ENCODE peak calls at places on chromosomes 11 and 22, in seven cellular contexts. One of them, this sample, is unnamed. For H3K9me3, H3K4me1 and H3K27me3, the result is how much of the 10 kb centered on the place peaks cover.

GRCh38 chr11:63573881-63574855 is 11.0 kb upstream of the PLAAT2 start:
- DNase-seq in heart right ventricle: no peak
- DNase-seq in HAP-1: no peak
- DNase-seq in A673: peak
- DNase-seq in esophagus muscularis mucosa: no peak
- DNase-seq in thoracic aorta: no peak
- DNase-seq in neural progenitor cell: no peak
- DNase-seq in this sample: peak

GRCh38 chr11:112023104-112023503 is 2.1 kb upstream of the DLAT start:
- DNase-seq in heart right ventricle: no peak
- DNase-seq in HAP-1: no peak
- DNase-seq in A673: peak
- DNase-seq in esophagus muscularis mucosa: no peak
- DNase-seq in thoracic aorta: no peak
- DNase-seq in neural progenitor cell: no peak
- DNase-seq in this sample: no peak

GRCh38 chr11:43504316-43504950 is 145.7 kb downstream of the TTC17 start:
- DNase-seq in heart right ventricle: no peak
- DNase-seq in HAP-1: no peak
- DNase-seq in A673: peak
- DNase-seq in esophagus muscularis mucosa: peak
- DNase-seq in thoracic aorta: no peak
- DNase-seq in neural progenitor cell: peak
- DNase-seq in this sample: no peak

GRCh38 chr11:128409476-128409875 is 177.9 kb downstream of the ETS1 start:
- DNase-seq in heart right ventricle: no peak
- DNase-seq in HAP-1: no peak
- DNase-seq in A673: no peak
- DNase-seq in esophagus muscularis mucosa: peak
- DNase-seq in thoracic aorta: no peak
- DNase-seq in neural progenitor cell: no peak
- DNase-seq in this sample: no peak

GRCh38 chr22:46604306-46604690 is 15.9 kb upstream of the GRAMD4 start:
- DNase-seq in heart right ventricle: no peak
- DNase-seq in HAP-1: no peak
- DNase-seq in A673: peak
- DNase-seq in esophagus muscularis mucosa: no peak
- DNase-seq in thoracic aorta: no peak
- DNase-seq in neural progenitor cell: no peak
- DNase-seq in this sample: no peak

GRCh38 chr11:4531666-4532065 is 13.3 kb upstream of the OR52M1 start:
- DNase-seq in heart right ventricle: no peak
- DNase-seq in HAP-1: no peak
- DNase-seq in A673: no peak
- DNase-seq in esophagus muscularis mucosa: no peak
- DNase-seq in thoracic aorta: no peak
- DNase-seq in neural progenitor cell: peak
- DNase-seq in this sample: no peak

GRCh38 chr22:46406349-46406748 is 70.8 kb downstream of the TRMU start:
- DNase-seq in heart right ventricle: peak
- DNase-seq in HAP-1: no peak
- DNase-seq in A673: no peak
- DNase-seq in esophagus muscularis mucosa: no peak
- DNase-seq in thoracic aorta: no peak
- DNase-seq in neural progenitor cell: no peak
- DNase-seq in this sample: no peak

GRCh38 chr11:13215157-13215556 is 62.4 kb upstream of the BMAL1 start:
- DNase-seq in heart right ventricle: no peak
- DNase-seq in HAP-1: no peak
- DNase-seq in A673: no peak
- DNase-seq in esophagus muscularis mucosa: no peak
- DNase-seq in thoracic aorta: no peak
- DNase-seq in neural progenitor cell: no peak
- DNase-seq in this sample: no peak

GRCh38 chr22:32801436-32802290 is at the start of gene TIMP3:
- DNase-seq in heart right ventricle: peak
- DNase-seq in HAP-1: peak
- DNase-seq in A673: peak
- DNase-seq in esophagus muscularis mucosa: peak
- DNase-seq in thoracic aorta: peak
- DNase-seq in neural progenitor cell: peak
- DNase-seq in this sample: peak

GRCh38 chr11:74870485-74870884 is 78.4 kb downstream of the XRRA1 start:
- DNase-seq in heart right ventricle: no peak
- DNase-seq in HAP-1: peak
- DNase-seq in A673: peak
- DNase-seq in esophagus muscularis mucosa: no peak
- DNase-seq in thoracic aorta: no peak
- DNase-seq in neural progenitor cell: peak
- DNase-seq in this sample: peak

GRCh38 chr11:82775218-82775617 is 41.6 kb upstream of the FAM181B start:
- DNase-seq in heart right ventricle: no peak
- DNase-seq in HAP-1: no peak
- DNase-seq in A673: no peak
- DNase-seq in esophagus muscularis mucosa: no peak
- DNase-seq in thoracic aorta: no peak
- DNase-seq in neural progenitor cell: no peak
- DNase-seq in this sample: no peak

GRCh38 chr11:81497202-81497804 is 1236.4 kb downstream of the FAM181B start:
- DNase-seq in heart right ventricle: no peak
- DNase-seq in HAP-1: peak
- DNase-seq in A673: peak
- DNase-seq in esophagus muscularis mucosa: no peak
- DNase-seq in thoracic aorta: no peak
- DNase-seq in neural progenitor cell: peak
- DNase-seq in this sample: peak

GRCh38 chr22:40534379-40535188 is 101.9 kb downstream of the MRTFA start:
- DNase-seq in heart right ventricle: no peak
- DNase-seq in HAP-1: no peak
- DNase-seq in A673: peak
- DNase-seq in esophagus muscularis mucosa: no peak
- DNase-seq in thoracic aorta: no peak
- DNase-seq in neural progenitor cell: no peak
- DNase-seq in this sample: no peak

GRCh38 chr11:61482513-61482912 is 26.0 kb upstream of the LRRC10B start:
- DNase-seq in heart right ventricle: no peak
- DNase-seq in HAP-1: no peak
- DNase-seq in A673: peak
- DNase-seq in esophagus muscularis mucosa: no peak
- DNase-seq in thoracic aorta: no peak
- DNase-seq in neural progenitor cell: peak
- DNase-seq in this sample: peak

GRCh38 chr22:41429232-41429945 is 17.2 kb downstream of the TOB2 start:
- DNase-seq in heart right ventricle: no peak
- DNase-seq in HAP-1: no peak
- DNase-seq in A673: no peak
- DNase-seq in esophagus muscularis mucosa: no peak
- DNase-seq in thoracic aorta: no peak
- DNase-seq in neural progenitor cell: no peak
- DNase-seq in this sample: peak

GRCh38 chr22:50474711-50475651 is at the start of gene SBF1:
- DNase-seq in heart right ventricle: peak
- DNase-seq in HAP-1: peak
- DNase-seq in A673: peak
- DNase-seq in esophagus muscularis mucosa: peak
- DNase-seq in thoracic aorta: peak
- DNase-seq in neural progenitor cell: peak
- DNase-seq in this sample: peak

GRCh38 chr11:130206141-130206540 is 46.6 kb downstream of the ST14 start:
- DNase-seq in heart right ventricle: no peak
- DNase-seq in HAP-1: no peak
- DNase-seq in A673: no peak
- DNase-seq in esophagus muscularis mucosa: no peak
- DNase-seq in thoracic aorta: no peak
- DNase-seq in neural progenitor cell: no peak
- DNase-seq in this sample: no peak

GRCh38 chr22:28143961-28144745 is 225.1 kb upstream of the PITPNB start:
- DNase-seq in heart right ventricle: no peak
- DNase-seq in HAP-1: peak
- DNase-seq in A673: no peak
- DNase-seq in esophagus muscularis mucosa: no peak
- DNase-seq in thoracic aorta: no peak
- DNase-seq in neural progenitor cell: no peak
- DNase-seq in this sample: no peak

GRCh38 chr11:69133251-69133650 is 22.5 kb upstream of the SMIM38 start:
- DNase-seq in heart right ventricle: no peak
- DNase-seq in HAP-1: no peak
- DNase-seq in A673: no peak
- DNase-seq in esophagus muscularis mucosa: no peak
- DNase-seq in thoracic aorta: no peak
- DNase-seq in neural progenitor cell: no peak
- DNase-seq in this sample: no peak

GRCh38 chr11:69131644-69132300 is 24.0 kb upstream of the SMIM38 start:
- DNase-seq in heart right ventricle: peak
- DNase-seq in HAP-1: peak
- DNase-seq in A673: peak
- DNase-seq in esophagus muscularis mucosa: no peak
- DNase-seq in thoracic aorta: no peak
- DNase-seq in neural progenitor cell: peak
- DNase-seq in this sample: peak

GRCh38 chr11:69130586-69131566 is 24.9 kb upstream of the SMIM38 start:
- DNase-seq in heart right ventricle: peak
- DNase-seq in HAP-1: no peak
- DNase-seq in A673: peak
- DNase-seq in esophagus muscularis mucosa: no peak
- DNase-seq in thoracic aorta: peak
- DNase-seq in neural progenitor cell: no peak
- DNase-seq in this sample: peak

GRCh38 chr11:69129647-69130046 is 26.1 kb upstream of the SMIM38 start:
- DNase-seq in heart right ventricle: no peak
- DNase-seq in HAP-1: no peak
- DNase-seq in A673: no peak
- DNase-seq in esophagus muscularis mucosa: no peak
- DNase-seq in thoracic aorta: no peak
- DNase-seq in neural progenitor cell: no peak
- DNase-seq in this sample: no peak

GRCh38 chr11:69132301-69132670 is 23.4 kb upstream of the SMIM38 start:
- DNase-seq in heart right ventricle: no peak
- DNase-seq in HAP-1: no peak
- DNase-seq in A673: no peak
- DNase-seq in esophagus muscularis mucosa: no peak
- DNase-seq in thoracic aorta: no peak
- DNase-seq in neural progenitor cell: no peak
- DNase-seq in this sample: no peak
- H3K9me3 ChIP-seq in heart right ventricle: under half
- H3K9me3 ChIP-seq in HAP-1: under half
- H3K9me3 ChIP-seq in A673: under half
- H3K9me3 ChIP-seq in esophagus muscularis mucosa: under half
- H3K9me3 ChIP-seq in thoracic aorta: under half
- H3K9me3 ChIP-seq in neural progenitor cell: under half
- H3K9me3 ChIP-seq in this sample: under half

GRCh38 chr11:47861762-47862161 is 13.6 kb upstream of the NUP160 start:
- DNase-seq in heart right ventricle: no peak
- DNase-seq in HAP-1: no peak
- DNase-seq in A673: peak
- DNase-seq in esophagus muscularis mucosa: no peak
- DNase-seq in thoracic aorta: no peak
- DNase-seq in neural progenitor cell: no peak
- DNase-seq in this sample: no peak
- H3K4me1 ChIP-seq in heart right ventricle: under half
- H3K4me1 ChIP-seq in HAP-1: under half
- H3K4me1 ChIP-seq in A673: half or more
- H3K4me1 ChIP-seq in esophagus muscularis mucosa: under half
- H3K4me1 ChIP-seq in thoracic aorta: under half
- H3K4me1 ChIP-seq in neural progenitor cell: under half
- H3K4me1 ChIP-seq in this sample: under half

DNA sequence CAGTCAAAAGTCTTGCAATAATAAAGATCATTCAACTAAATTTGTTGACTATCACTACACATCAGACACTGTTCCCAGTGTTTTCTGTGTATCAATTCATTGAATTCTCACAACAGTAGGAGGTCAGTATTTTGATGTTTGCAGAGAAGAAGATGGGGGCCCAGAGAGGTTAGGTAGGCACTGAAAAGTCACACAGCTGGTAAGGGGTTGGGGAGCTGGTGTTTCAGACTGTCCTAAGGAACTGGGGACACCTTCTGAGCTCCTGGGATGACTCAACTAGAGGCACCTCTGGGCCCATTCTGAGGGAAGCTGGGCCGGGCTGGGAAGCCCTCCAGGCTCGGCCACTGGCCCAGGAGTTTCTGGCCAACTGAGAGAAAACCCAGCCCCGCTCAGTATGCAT is 180.0 kb downstream of the DSCAML1 start:
- DNase-seq in heart right ventricle: no peak
- DNase-seq in HAP-1: no peak
- DNase-seq in A673: no peak
- DNase-seq in esophagus muscularis mucosa: no peak
- DNase-seq in thoracic aorta: no peak
- DNase-seq in neural progenitor cell: no peak
- DNase-seq in this sample: no peak
- H3K27me3 ChIP-seq in heart right ventricle: under half
- H3K27me3 ChIP-seq in HAP-1: under half
- H3K27me3 ChIP-seq in A673: under half
- H3K27me3 ChIP-seq in esophagus muscularis mucosa: under half
- H3K27me3 ChIP-seq in thoracic aorta: under half
- H3K27me3 ChIP-seq in neural progenitor cell: under half
- H3K27me3 ChIP-seq in this sample: under half

GRCh38 chr22:48248901-48249455 is 1486.5 kb downstream of the TBC1D22A start:
- DNase-seq in heart right ventricle: no peak
- DNase-seq in HAP-1: no peak
- DNase-seq in A673: peak
- DNase-seq in esophagus muscularis mucosa: no peak
- DNase-seq in thoracic aorta: no peak
- DNase-seq in neural progenitor cell: no peak
- DNase-seq in this sample: no peak

GRCh38 chr22:48250286-48250895 is 1487.9 kb downstream of the TBC1D22A start:
- DNase-seq in heart right ventricle: no peak
- DNase-seq in HAP-1: no peak
- DNase-seq in A673: no peak
- DNase-seq in esophagus muscularis mucosa: no peak
- DNase-seq in thoracic aorta: no peak
- DNase-seq in neural progenitor cell: no peak
- DNase-seq in this sample: no peak

GRCh38 chr22:48250937-48251530 is 1488.6 kb downstream of the TBC1D22A start:
- DNase-seq in heart right ventricle: no peak
- DNase-seq in HAP-1: no peak
- DNase-seq in A673: no peak
- DNase-seq in esophagus muscularis mucosa: no peak
- DNase-seq in thoracic aorta: no peak
- DNase-seq in neural progenitor cell: no peak
- DNase-seq in this sample: no peak

GRCh38 chr22:48251629-48252028 is 1489.2 kb downstream of the TBC1D22A start:
- DNase-seq in heart right ventricle: no peak
- DNase-seq in HAP-1: no peak
- DNase-seq in A673: no peak
- DNase-seq in esophagus muscularis mucosa: no peak
- DNase-seq in thoracic aorta: no peak
- DNase-seq in neural progenitor cell: no peak
- DNase-seq in this sample: no peak

DNA sequence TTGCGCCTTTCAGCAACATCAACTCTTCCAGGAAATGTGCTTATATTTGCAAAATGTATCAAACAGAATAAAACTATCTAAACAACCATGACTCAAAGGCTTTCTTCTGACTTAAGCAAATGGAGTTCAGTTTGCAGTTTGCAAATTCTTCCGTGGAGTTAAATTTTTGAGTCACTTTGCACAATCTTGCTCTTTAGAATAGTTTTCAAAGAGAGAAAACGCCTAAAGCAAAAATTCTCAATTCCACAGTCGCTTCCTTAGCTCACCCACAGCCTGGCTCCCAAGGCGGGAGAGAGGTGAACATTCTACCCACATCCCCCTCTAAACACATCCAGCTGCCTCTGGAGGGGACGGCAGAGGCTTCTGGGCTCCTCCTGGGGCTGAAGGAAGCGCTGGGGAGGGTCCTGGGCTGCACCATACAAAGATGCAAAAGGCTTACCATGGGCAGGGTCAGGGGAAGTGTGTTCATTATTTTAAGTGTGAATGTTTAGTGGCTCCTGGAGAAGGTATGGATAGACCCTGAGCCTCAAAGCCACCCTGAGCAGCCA is 1487.3 kb downstream of the TBC1D22A start:
- DNase-seq in heart right ventricle: no peak
- DNase-seq in HAP-1: no peak
- DNase-seq in A673: peak
- DNase-seq in esophagus muscularis mucosa: no peak
- DNase-seq in thoracic aorta: no peak
- DNase-seq in neural progenitor cell: no peak
- DNase-seq in this sample: no peak
- H3K9me3 ChIP-seq in heart right ventricle: under half
- H3K9me3 ChIP-seq in HAP-1: under half
- H3K9me3 ChIP-seq in A673: under half
- H3K9me3 ChIP-seq in esophagus muscularis mucosa: under half
- H3K9me3 ChIP-seq in thoracic aorta: under half
- H3K9me3 ChIP-seq in neural progenitor cell: under half
- H3K9me3 ChIP-seq in this sample: under half